ENCODE peak calls at places on chromosomes 11 and 22, in five cellular contexts. V is AG10803, G is HFF-Myc, R is astrocyte of the spinal cord, N is cardiac muscle cell. T is an unnamed sample.
A peak's percentile ranks its signal among the peaks of the same experiment; 100 is the strongest.

GRCh38 chr22:40491990-40492631 is 121.7 kb downstream of the SGSM3 start:
- DNase-seq in V (peak; percentile 67), G (no peak), N (peak; percentile 60), R (peak; percentile 43), T (no peak)

GRCh38 chr11:92225563-92226308 is 1.1 kb downstream of the FAT3 start:
- DNase-seq in G (no peak), V (peak; percentile 16), R (peak; percentile 26), N (peak; percentile 50), T (no peak)

GRCh38 chr22:39308614-39309363 is 10.6 kb downstream of the RPL3 start:
- DNase-seq in N (no peak), G (peak; percentile 78), V (peak; percentile 95), R (peak; percentile 96), T (peak; percentile 70)

GRCh38 chr11:127890026-127890611 is 697.2 kb downstream of the ETS1 start:
- DNase-seq in N (no peak), G (no peak), R (no peak), V (peak; percentile 36), T (no peak)

GRCh38 chr11:665707-666281 is 28.7 kb downstream of the DRD4 start:
- DNase-seq in G (no peak), R (peak; percentile 24), V (peak; percentile 74), N (no peak), T (no peak)

GRCh38 chr11:96708469-96708868 is 318.7 kb downstream of the JRKL start:
- DNase-seq in R (no peak), V (no peak), N (no peak), G (no peak), T (no peak)

GRCh38 chr22:21641417-21641794 is 696 bp upstream of the SDF2L1 start:
- DNase-seq in R (peak; percentile 51), G (no peak), N (peak; percentile 68), V (peak; percentile 47), T (no peak)

GRCh38 chr11:77152846-77153245 is 24.8 kb downstream of the MYO7A start:
- DNase-seq in V (peak; percentile 23), R (peak; percentile 15), N (no peak), G (no peak), T (no peak)

GRCh38 chr11:61978703-61979661 is 11.5 kb upstream of the FTH1 start:
- DNase-seq in G (no peak), R (peak; percentile 37), N (no peak), V (peak; percentile 70), T (peak; percentile 75)

GRCh38 chr11:57325735-57326048 is 940 bp upstream of the TNKS1BP1 start:
- DNase-seq in G (no peak), N (no peak), V (no peak), R (no peak), T (no peak)

GRCh38 chr22:35630387-35630793 is 13.3 kb upstream of the MB start:
- DNase-seq in R (peak; percentile 45), V (peak; percentile 80), G (no peak), N (peak; percentile 15), T (no peak)

GRCh38 chr22:27218012-27218483 is 560.7 kb downstream of the MIAT start:
- DNase-seq in V (peak; percentile 51), G (no peak), N (no peak), R (no peak), T (no peak)

GRCh38 chr11:41578421-41579047 is 119.1 kb upstream of the LRRC4C start:
- DNase-seq in G (no peak), V (no peak), N (no peak), R (peak; percentile 43), T (no peak)

GRCh38 chr22:50672041-50672440 is 582 bp upstream of the SHANK3 start:
- DNase-seq in G (no peak), R (no peak), N (no peak), V (no peak), T (no peak)

GRCh38 chr22:47048123-47049077 is 285.9 kb downstream of the TBC1D22A start:
- DNase-seq in R (no peak), V (no peak), N (no peak), G (no peak), T (no peak)

GRCh38 chr11:125869526-125869925 is 17.9 kb upstream of the HYLS1 start:
- DNase-seq in N (no peak), G (no peak), V (no peak), R (no peak), T (no peak)

GRCh38 chr11:83249972-83250593 is 36.1 kb downstream of the CCDC90B start:
- DNase-seq in G (peak; percentile 16), N (peak; percentile 46), R (peak; percentile 65), V (peak; percentile 61), T (no peak)

GRCh38 chr22:35638408-35638807 is 9.8 kb upstream of the APOL6 start:
- DNase-seq in V (peak; percentile 95), N (peak; percentile 24), G (peak; percentile 84), R (peak; percentile 45), T (no peak)

GRCh38 chr11:70912226-70912840 is 340.0 kb downstream of the SHANK2 start:
- DNase-seq in G (no peak), N (no peak), V (no peak), R (peak; percentile 7), T (no peak)

GRCh38 chr11:77065878-77066228 is 918 bp upstream of the CAPN5 start:
- DNase-seq in G (no peak), R (peak; percentile 19), N (no peak), V (peak; percentile 76), T (no peak)

GRCh38 chr22:19933328-19934241 is 8.0 kb upstream of the COMT start:
- DNase-seq in N (no peak), G (no peak), V (no peak), R (no peak), T (no peak)

GRCh38 chr22:37907036-37907954 is 1.2 kb downstream of the MICALL1 start:
- DNase-seq in G (no peak), N (no peak), V (peak; percentile 36), R (no peak), T (no peak)

GRCh38 chr22:36223504-36223903 is 15.8 kb downstream of the APOL2 start:
- DNase-seq in G (no peak), R (no peak), V (no peak), N (peak; percentile 19), T (no peak)

GRCh38 chr11:102006835-102007566 is 40.2 kb upstream of the CFAP300 start:
- DNase-seq in V (no peak), N (no peak), G (no peak), R (no peak), T (no peak)

GRCh38 chr11:64204464-64204989 is 2.0 kb upstream of the FERMT3 start:
- DNase-seq in N (peak; percentile 92), R (peak; percentile 96), G (peak; percentile 96), V (peak; percentile 95), T (peak; percentile 82)
- TF ChIP-seq CTCF in N (peak; percentile 78), R (peak; percentile 80), G (peak; percentile 78), V (peak; percentile 79), T (peak; percentile 91)

GRCh38 chr11:63534895-63535461 is 1.6 kb upstream of the PLAAT4 start:
- DNase-seq in N (no peak), G (no peak), R (no peak), V (no peak), T (no peak)

GRCh38 chr11:63537293-63538101 is 889 bp downstream of the PLAAT4 start:
- DNase-seq in N (no peak), R (peak; percentile 95), G (no peak), V (peak; percentile 59), T (no peak)

GRCh38 chr11:63535734-63536133 is 874 bp upstream of the PLAAT4 start:
- DNase-seq in G (no peak), R (no peak), V (no peak), N (no peak), T (no peak)

GRCh38 chr11:63534076-63534475 is 2.5 kb upstream of the PLAAT4 start:
- DNase-seq in R (no peak), N (no peak), G (no peak), V (no peak), T (no peak)

GRCh38 chr11:63536669-63537292 is at the start of gene PLAAT4:
- DNase-seq in V (peak; percentile 57), G (no peak), N (no peak), R (peak; percentile 81), T (no peak)
- TF ChIP-seq CTCF in V (no peak), G (no peak), N (peak; percentile 10), R (peak; percentile 28), T (peak; percentile 17)

DNA sequence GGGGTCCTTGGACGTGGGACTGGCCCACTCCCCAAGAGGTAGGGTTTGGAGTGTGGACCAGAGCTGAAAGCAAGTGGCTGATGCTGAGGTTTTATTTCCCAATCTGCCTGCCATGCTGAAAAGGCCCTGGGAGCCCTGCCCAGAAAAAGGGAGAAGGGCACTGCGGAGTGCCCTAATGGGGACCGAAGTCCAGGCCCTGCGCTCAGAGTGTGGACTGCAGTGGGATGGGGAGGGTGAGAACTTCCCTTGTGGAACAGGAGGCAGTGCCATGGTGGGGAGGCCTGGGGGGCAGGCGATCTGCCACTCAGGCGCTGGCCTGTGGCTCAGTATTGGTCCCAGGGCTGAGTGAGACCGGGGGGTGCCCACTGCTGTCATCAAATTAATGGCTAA is 4.3 kb downstream of the GPR152 start:
- DNase-seq in G (no peak), V (no peak), N (no peak), R (no peak), T (no peak)
- TF ChIP-seq CTCF in G (no peak), V (no peak), N (no peak), R (no peak), T (no peak)

GRCh38 chr11:22730319-22730718 is 63.9 kb downstream of the GAS2 start:
- DNase-seq in N (peak; percentile 34), G (no peak), R (no peak), V (no peak), T (no peak)
- TF ChIP-seq CTCF in N (peak; percentile 7), G (no peak), R (no peak), V (peak; percentile 20), T (peak; percentile 28)

T was measured in retinal pigment epithelial cell.